ENCODE peak calls at places on chromosomes 6 and 20, in four cellular contexts. Q, M, R and E are unnamed samples.

GRCh38 chr6:167761794-167762258 is 64.9 kb upstream of the AFDN start:
- DNase-seq in M (no peak), Q (peak), R (no peak), E (no peak)

GRCh38 chr20:21102691-21103311 is 3.4 kb downstream of the LINC00237 start:
- DNase-seq in Q (peak), R (peak), M (peak), E (peak)

GRCh38 chr6:16040282-16040974 is 88.5 kb upstream of the MYLIP start:
- DNase-seq in Q (no peak), M (no peak), R (no peak), E (no peak)

GRCh38 chr6:165834613-165835259 is 171.7 kb upstream of the PDE10A start:
- DNase-seq in M (no peak), Q (no peak), R (no peak), E (peak)

GRCh38 chr6:128605961-128606360 is 85.6 kb upstream of the PTPRK start:
- DNase-seq in M (no peak), R (no peak), Q (no peak), E (no peak)

GRCh38 chr6:25417206-25417605 is 138.0 kb downstream of the CARMIL1 start:
- DNase-seq in M (no peak), Q (no peak), R (no peak), E (no peak)

GRCh38 chr20:56940466-56940865 is 311.4 kb downstream of the TFAP2C start:
- DNase-seq in Q (no peak), M (no peak), R (no peak), E (no peak)

GRCh38 chr20:38875170-38875993 is 50.8 kb upstream of the FAM83D start:
- DNase-seq in M (no peak), R (no peak), Q (peak), E (no peak)

GRCh38 chr6:25007269-25007699 is 71.5 kb upstream of the RIPOR2 start:
- DNase-seq in M (no peak), R (no peak), Q (no peak), E (no peak)

GRCh38 chr6:139418426-139419132 is 44.1 kb upstream of the CITED2 start:
- DNase-seq in R (no peak), M (no peak), Q (no peak), E (no peak)

GRCh38 chr20:50152394-50153152 is 950 bp downstream of the PEDS1 start:
- DNase-seq in R (peak), M (no peak), Q (no peak), E (no peak)

GRCh38 chr20:41142914-41143313 is 5.6 kb downstream of the PLCG1 start:
- DNase-seq in R (peak), Q (no peak), M (no peak), E (no peak)

GRCh38 chr6:15296249-15296648 is 50.4 kb downstream of the JARID2 start:
- DNase-seq in Q (no peak), R (no peak), M (no peak), E (no peak)

GRCh38 chr6:33418690-33419291 is 884 bp upstream of the CUTA start:
- DNase-seq in R (no peak), Q (peak), M (no peak), E (no peak)

GRCh38 chr6:87918461-87918941 is 129.1 kb upstream of the SPACA1 start:
- DNase-seq in M (no peak), R (no peak), Q (no peak), E (no peak)

GRCh38 chr6:166848979-166849756 is 107.2 kb downstream of the RNASET2 start:
- DNase-seq in M (no peak), Q (no peak), R (no peak), E (no peak)

GRCh38 chr6:42047790-42048405 is 2.4 kb upstream of the TAF8 start:
- DNase-seq in R (no peak), M (peak), Q (peak), E (no peak)

GRCh38 chr20:51688600-51688999 is 79.6 kb downstream of the ATP9A start:
- DNase-seq in Q (peak), R (no peak), M (no peak), E (no peak)

GRCh38 chr6:125821825-125822281 is 31.1 kb downstream of the NCOA7 start:
- DNase-seq in M (no peak), R (no peak), Q (no peak), E (peak)
- H3K27ac ChIP-seq in M (no peak), R (no peak), Q (peak), E (peak)

GRCh38 chr20:35306931-35307517 is 14.8 kb upstream of the FAM83C start:
- DNase-seq in R (peak), M (peak), Q (no peak), E (peak)

GRCh38 chr20:35303735-35304431 is 11.7 kb upstream of the FAM83C start:
- DNase-seq in Q (peak), R (peak), M (peak), E (peak)

GRCh38 chr20:35305682-35306556 is 13.7 kb upstream of the FAM83C start:
- DNase-seq in Q (no peak), M (no peak), R (peak), E (no peak)

GRCh38 chr20:35303382-35303734 is 11.1 kb upstream of the FAM83C start:
- DNase-seq in M (no peak), R (no peak), Q (no peak), E (no peak)

GRCh38 chr20:35304956-35305355 is 12.7 kb upstream of the FAM83C start:
- DNase-seq in R (no peak), Q (no peak), M (no peak), E (no peak)
- H3K27ac ChIP-seq in R (peak), Q (no peak), M (no peak), E (no peak)

GRCh38 chr6:35471836-35472345 is 3.7 kb downstream of the RPL10A start:
- DNase-seq in R (no peak), Q (no peak), M (no peak), E (no peak)
- H3K27ac ChIP-seq in R (peak), Q (peak), M (peak), E (no peak)

GRCh38 chr20:31681128-31681727 is 41.4 kb downstream of the BCL2L1 start:
- DNase-seq in R (no peak), Q (peak), M (no peak), E (no peak)

GRCh38 chr20:31682927-31683326 is 39.7 kb downstream of the BCL2L1 start:
- DNase-seq in R (no peak), M (no peak), Q (no peak), E (no peak)

GRCh38 chr20:31681769-31682168 is 40.9 kb downstream of the BCL2L1 start:
- DNase-seq in R (no peak), M (no peak), Q (peak), E (no peak)

GRCh38 chr20:31680286-31681127 is 42.2 kb downstream of the BCL2L1 start:
- DNase-seq in M (no peak), R (no peak), Q (no peak), E (no peak)

GRCh38 chr20:31682352-31682751 is 40.3 kb downstream of the BCL2L1 start:
- DNase-seq in Q (no peak), R (no peak), M (no peak), E (no peak)
- H3K27ac ChIP-seq in Q (peak), R (no peak), M (peak), E (no peak)

DNA sequence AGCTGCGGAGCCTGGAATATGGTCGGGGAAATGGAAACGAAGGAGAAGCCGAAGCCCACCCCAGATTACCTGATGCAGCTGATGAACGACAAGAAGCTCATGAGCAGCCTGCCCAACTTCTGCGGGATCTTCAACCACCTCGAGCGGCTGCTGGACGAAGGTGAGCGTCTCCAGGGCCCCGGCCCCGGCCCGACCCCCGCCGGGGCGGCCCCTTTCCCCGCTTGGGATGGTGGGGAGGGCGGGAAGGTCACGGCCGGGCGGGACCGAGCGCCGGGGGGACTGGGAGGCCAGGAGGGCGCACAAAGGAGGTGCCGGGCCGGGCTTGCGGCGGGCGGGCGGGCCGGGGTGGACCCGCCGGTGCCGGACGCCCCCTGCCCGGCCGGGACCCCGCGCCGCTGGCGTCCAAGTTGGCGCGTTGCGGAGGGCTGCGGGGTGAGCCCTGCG is 680 bp downstream of the QKI start:
- DNase-seq in Q (peak), R (peak), M (no peak), E (no peak)
- H3K27ac ChIP-seq in Q (peak), R (peak), M (peak), E (peak)

GRCh38 chr6:18389479-18389878 is 2.3 kb downstream of the RNF144B start:
- DNase-seq in M (no peak), R (no peak), Q (no peak), E (no peak)

GRCh38 chr6:18387061-18387721 is at the start of gene RNF144B:
- DNase-seq in R (peak), M (peak), Q (peak), E (peak)

GRCh38 chr6:18388942-18389341 is 1.8 kb downstream of the RNF144B start:
- DNase-seq in M (no peak), Q (no peak), R (no peak), E (no peak)

GRCh38 chr6:18386302-18386976 is 711 bp upstream of the RNF144B start:
- DNase-seq in Q (no peak), R (no peak), M (peak), E (no peak)

GRCh38 chr6:18388252-18388651 is 1.1 kb downstream of the RNF144B start:
- DNase-seq in M (no peak), Q (no peak), R (no peak), E (no peak)
- H3K27ac ChIP-seq in M (no peak), Q (peak), R (peak), E (no peak)

GRCh38 chr6:149896491-149896890 is 1.4 kb downstream of the RAET1E start:
- DNase-seq in R (no peak), Q (peak), M (no peak), E (no peak)

GRCh38 chr6:149897855-149898744 is at the start of gene RAET1E:
- DNase-seq in R (no peak), M (peak), Q (no peak), E (no peak)

GRCh38 chr6:149898966-149899365 is 1.1 kb upstream of the RAET1E start:
- DNase-seq in Q (peak), M (no peak), R (no peak), E (no peak)

GRCh38 chr6:149897015-149897697 is 757 bp downstream of the RAET1E start:
- DNase-seq in M (no peak), R (no peak), Q (peak), E (no peak)

GRCh38 chr6:149895702-149896310 is 2.1 kb downstream of the RAET1E start:
- DNase-seq in Q (peak), R (peak), M (no peak), E (no peak)
- H3K27ac ChIP-seq in Q (peak), R (no peak), M (no peak), E (no peak)